ENCODE peak calls at places on chromosomes 12 and 14, in seven cellular contexts. One of them, this sample, is unnamed.

GRCh38 chr14:97298331-97298730 is 501.1 kb downstream of the VRK1 start:
- DNase-seq in gastrocnemius medialis: no peak
- DNase-seq in body of pancreas: no peak
- DNase-seq in ovary: no peak
- DNase-seq in heart left ventricle: no peak
- DNase-seq in tibial nerve: no peak
- DNase-seq in HepG2: no peak
- DNase-seq in this sample: no peak

GRCh38 chr12:109099426-109100020 is 2.1 kb downstream of the UNG start:
- DNase-seq in gastrocnemius medialis: no peak
- DNase-seq in body of pancreas: no peak
- DNase-seq in ovary: no peak
- DNase-seq in heart left ventricle: no peak
- DNase-seq in tibial nerve: no peak
- DNase-seq in HepG2: no peak
- DNase-seq in this sample: no peak

GRCh38 chr12:117282490-117282889 is 78.9 kb downstream of the NOS1 start:
- DNase-seq in gastrocnemius medialis: no peak
- DNase-seq in body of pancreas: no peak
- DNase-seq in ovary: no peak
- DNase-seq in heart left ventricle: no peak
- DNase-seq in tibial nerve: no peak
- DNase-seq in HepG2: no peak
- DNase-seq in this sample: no peak

GRCh38 chr12:118586433-118586832 is 210.1 kb downstream of the SUDS3 start:
- DNase-seq in gastrocnemius medialis: no peak
- DNase-seq in body of pancreas: no peak
- DNase-seq in ovary: no peak
- DNase-seq in heart left ventricle: no peak
- DNase-seq in tibial nerve: no peak
- DNase-seq in HepG2: no peak
- DNase-seq in this sample: no peak

GRCh38 chr14:63692309-63693020 is 35.4 kb downstream of the SGPP1 start:
- DNase-seq in gastrocnemius medialis: no peak
- DNase-seq in body of pancreas: no peak
- DNase-seq in ovary: no peak
- DNase-seq in heart left ventricle: no peak
- DNase-seq in tibial nerve: no peak
- DNase-seq in HepG2: no peak
- DNase-seq in this sample: no peak

GRCh38 chr14:68622856-68623255 is 170.0 kb downstream of the ZFP36L1 start:
- DNase-seq in gastrocnemius medialis: no peak
- DNase-seq in body of pancreas: no peak
- DNase-seq in ovary: peak
- DNase-seq in heart left ventricle: no peak
- DNase-seq in tibial nerve: no peak
- DNase-seq in HepG2: no peak
- DNase-seq in this sample: peak

GRCh38 chr12:76259660-76260389 is 88.4 kb downstream of the BBS10 start:
- DNase-seq in gastrocnemius medialis: peak
- DNase-seq in body of pancreas: no peak
- DNase-seq in ovary: no peak
- DNase-seq in heart left ventricle: no peak
- DNase-seq in tibial nerve: no peak
- DNase-seq in HepG2: no peak
- DNase-seq in this sample: no peak

GRCh38 chr12:109301643-109302176 is 7.4 kb downstream of the FOXN4 start:
- DNase-seq in gastrocnemius medialis: no peak
- DNase-seq in body of pancreas: no peak
- DNase-seq in ovary: no peak
- DNase-seq in heart left ventricle: no peak
- DNase-seq in tibial nerve: no peak
- DNase-seq in HepG2: no peak
- DNase-seq in this sample: no peak

GRCh38 chr12:52917800-52918199 is 12.9 kb upstream of the KRT8 start:
- DNase-seq in gastrocnemius medialis: no peak
- DNase-seq in body of pancreas: no peak
- DNase-seq in ovary: no peak
- DNase-seq in heart left ventricle: no peak
- DNase-seq in tibial nerve: no peak
- DNase-seq in HepG2: no peak
- DNase-seq in this sample: no peak

GRCh38 chr12:2336409-2336829 is 283.6 kb downstream of the CACNA1C start:
- DNase-seq in gastrocnemius medialis: peak
- DNase-seq in body of pancreas: no peak
- DNase-seq in ovary: no peak
- DNase-seq in heart left ventricle: peak
- DNase-seq in tibial nerve: no peak
- DNase-seq in HepG2: no peak
- DNase-seq in this sample: no peak

DNA sequence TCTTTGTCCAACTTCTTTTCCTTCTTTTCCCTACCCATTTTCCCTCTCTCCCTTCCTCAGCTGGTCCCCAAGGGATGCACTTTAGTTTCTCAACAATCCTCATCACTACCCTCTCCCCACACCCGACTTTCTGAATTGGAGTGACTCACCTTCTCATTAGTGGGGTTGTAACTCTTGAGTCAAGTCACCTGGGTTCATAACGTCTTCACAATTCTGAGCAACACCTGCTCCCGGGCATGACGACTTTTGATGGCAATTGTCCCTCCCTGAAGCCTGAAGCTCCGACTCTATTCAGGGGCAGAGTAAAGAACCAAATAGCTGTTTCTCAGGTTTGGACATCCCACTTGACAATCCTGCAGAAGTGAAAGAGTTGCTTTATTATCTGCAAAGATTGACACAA is 82.7 kb upstream of the OTX2 start:
- DNase-seq in gastrocnemius medialis: no peak
- DNase-seq in body of pancreas: no peak
- DNase-seq in ovary: no peak
- DNase-seq in heart left ventricle: no peak
- DNase-seq in tibial nerve: no peak
- DNase-seq in HepG2: no peak
- DNase-seq in this sample: no peak
- TF ChIP-seq POLR2A in gastrocnemius medialis: no peak
- TF ChIP-seq POLR2A in body of pancreas: no peak
- TF ChIP-seq POLR2A in ovary: no peak
- TF ChIP-seq POLR2A in heart left ventricle: no peak
- TF ChIP-seq POLR2A in tibial nerve: no peak
- TF ChIP-seq POLR2A in HepG2: no peak
- TF ChIP-seq POLR2A in this sample: no peak

DNA sequence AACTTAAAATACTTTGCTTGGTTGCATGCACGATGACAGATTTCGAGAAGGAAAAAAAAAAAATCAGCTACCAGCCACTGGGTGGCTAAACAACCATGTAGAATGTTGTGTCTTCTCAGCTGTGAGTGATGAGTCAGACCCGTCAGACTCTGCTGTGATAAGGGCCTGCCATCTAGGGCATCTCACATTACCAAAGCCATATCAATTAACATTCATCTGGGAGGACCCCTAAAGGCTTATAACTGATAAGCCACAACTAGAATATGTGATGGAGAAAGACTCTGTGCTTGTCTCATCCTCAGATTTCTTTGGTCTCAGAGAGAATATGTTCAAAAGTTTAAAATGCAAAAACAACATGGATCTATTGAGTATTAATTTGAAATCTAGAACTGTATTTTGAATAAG is 111.5 kb downstream of the PAX9 start:
- DNase-seq in gastrocnemius medialis: no peak
- DNase-seq in body of pancreas: no peak
- DNase-seq in ovary: no peak
- DNase-seq in heart left ventricle: no peak
- DNase-seq in tibial nerve: no peak
- DNase-seq in HepG2: peak
- DNase-seq in this sample: no peak
- TF ChIP-seq CTCF in gastrocnemius medialis: no peak
- TF ChIP-seq CTCF in body of pancreas: no peak
- TF ChIP-seq CTCF in ovary: no peak
- TF ChIP-seq CTCF in heart left ventricle: no peak
- TF ChIP-seq CTCF in tibial nerve: no peak
- TF ChIP-seq CTCF in HepG2: no peak
- TF ChIP-seq CTCF in this sample: no peak

GRCh38 chr12:47225356-47225755 is 145.6 kb upstream of the AMIGO2 start:
- DNase-seq in gastrocnemius medialis: no peak
- DNase-seq in body of pancreas: no peak
- DNase-seq in ovary: no peak
- DNase-seq in heart left ventricle: no peak
- DNase-seq in tibial nerve: no peak
- DNase-seq in HepG2: no peak
- DNase-seq in this sample: no peak

GRCh38 chr12:47224563-47225133 is 144.9 kb upstream of the AMIGO2 start:
- DNase-seq in gastrocnemius medialis: no peak
- DNase-seq in body of pancreas: no peak
- DNase-seq in ovary: no peak
- DNase-seq in heart left ventricle: no peak
- DNase-seq in tibial nerve: no peak
- DNase-seq in HepG2: no peak
- DNase-seq in this sample: no peak

GRCh38 chr12:47222960-47223847 is 143.4 kb upstream of the AMIGO2 start:
- DNase-seq in gastrocnemius medialis: no peak
- DNase-seq in body of pancreas: no peak
- DNase-seq in ovary: peak
- DNase-seq in heart left ventricle: no peak
- DNase-seq in tibial nerve: no peak
- DNase-seq in HepG2: no peak
- DNase-seq in this sample: no peak

GRCh38 chr12:47222592-47222959 is 142.8 kb upstream of the AMIGO2 start:
- DNase-seq in gastrocnemius medialis: no peak
- DNase-seq in body of pancreas: no peak
- DNase-seq in ovary: no peak
- DNase-seq in heart left ventricle: no peak
- DNase-seq in tibial nerve: no peak
- DNase-seq in HepG2: no peak
- DNase-seq in this sample: no peak

DNA sequence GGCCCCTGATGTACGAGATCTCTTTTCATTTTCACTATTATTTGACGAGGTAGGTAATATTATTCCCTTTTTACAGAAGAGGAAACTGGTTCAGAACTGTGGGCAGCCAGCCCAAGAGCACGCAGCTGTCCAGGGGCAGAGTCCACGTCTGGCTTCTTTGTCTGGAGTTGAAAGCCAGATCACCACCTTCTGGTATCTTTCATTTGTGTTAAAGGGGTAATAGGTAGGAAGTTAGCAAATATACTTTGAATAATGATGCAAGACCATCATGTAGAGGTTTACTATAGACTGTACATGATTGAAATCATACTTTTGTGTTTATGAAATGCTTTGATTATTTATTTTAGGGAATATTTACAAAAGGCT is 144.1 kb upstream of the AMIGO2 start:
- DNase-seq in gastrocnemius medialis: no peak
- DNase-seq in body of pancreas: peak
- DNase-seq in ovary: peak
- DNase-seq in heart left ventricle: peak
- DNase-seq in tibial nerve: no peak
- DNase-seq in HepG2: peak
- DNase-seq in this sample: no peak
- H3K4me3 ChIP-seq in gastrocnemius medialis: no peak
- H3K4me3 ChIP-seq in body of pancreas: no peak
- H3K4me3 ChIP-seq in ovary: no peak
- H3K4me3 ChIP-seq in heart left ventricle: no peak
- H3K4me3 ChIP-seq in tibial nerve: no peak
- H3K4me3 ChIP-seq in HepG2: peak
- H3K4me3 ChIP-seq in this sample: no peak

DNA sequence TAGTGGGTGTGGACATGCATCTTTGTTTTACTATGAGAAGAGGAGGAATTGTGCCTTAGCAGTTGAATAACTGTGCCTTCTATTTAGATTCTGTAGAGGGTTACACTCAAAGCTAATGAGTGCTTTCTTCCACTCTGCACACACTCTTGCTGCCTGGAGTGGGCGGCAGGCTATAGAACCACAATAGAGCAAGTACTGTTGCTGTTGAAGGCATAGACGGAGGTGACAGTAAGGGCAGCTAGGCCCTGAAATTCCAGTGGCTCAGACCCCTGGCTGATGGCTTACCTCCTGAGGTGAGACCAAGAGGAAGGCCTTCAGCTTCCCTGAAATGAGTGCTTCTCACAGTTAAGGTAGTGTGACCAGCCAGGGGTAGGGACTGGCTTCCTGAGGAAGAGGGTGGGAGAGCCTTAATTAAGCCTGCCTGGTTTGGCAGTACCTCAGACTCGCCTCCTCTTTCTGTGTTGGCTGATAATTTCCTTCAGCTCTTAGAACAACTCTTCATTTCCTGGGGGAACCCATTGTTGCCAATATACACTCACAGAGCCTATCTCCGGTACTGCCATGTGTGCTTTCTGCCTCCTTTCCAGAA is 24.7 kb downstream of the SUSD6 start:
- DNase-seq in gastrocnemius medialis: no peak
- DNase-seq in body of pancreas: no peak
- DNase-seq in ovary: no peak
- DNase-seq in heart left ventricle: no peak
- DNase-seq in tibial nerve: no peak
- DNase-seq in HepG2: no peak
- DNase-seq in this sample: no peak
- TF ChIP-seq POLR2A in gastrocnemius medialis: no peak
- TF ChIP-seq POLR2A in body of pancreas: no peak
- TF ChIP-seq POLR2A in ovary: no peak
- TF ChIP-seq POLR2A in heart left ventricle: no peak
- TF ChIP-seq POLR2A in tibial nerve: no peak
- TF ChIP-seq POLR2A in HepG2: no peak
- TF ChIP-seq POLR2A in this sample: no peak

GRCh38 chr14:22598896-22599244 is 770 bp downstream of the ABHD4 start:
- DNase-seq in gastrocnemius medialis: peak
- DNase-seq in body of pancreas: peak
- DNase-seq in ovary: peak
- DNase-seq in heart left ventricle: no peak
- DNase-seq in tibial nerve: no peak
- DNase-seq in HepG2: peak
- DNase-seq in this sample: no peak
- TF ChIP-seq CTCF in gastrocnemius medialis: peak
- TF ChIP-seq CTCF in body of pancreas: peak
- TF ChIP-seq CTCF in ovary: no peak
- TF ChIP-seq CTCF in heart left ventricle: no peak
- TF ChIP-seq CTCF in tibial nerve: peak
- TF ChIP-seq CTCF in HepG2: peak
- TF ChIP-seq CTCF in this sample: no peak